ENCODE peak calls at places on chromosomes 5 and 9, in eight cellular contexts. C, O, B, A, U, Z, F and I are unnamed samples.
A peak's percentile ranks its signal among the peaks of the same experiment; 100 is the strongest.

GRCh38 chr5:29879401-29879800 is 1314.1 kb upstream of the CDH6 start:
- DNase-seq in U (no peak), F (no peak), C (no peak), Z (no peak), O (no peak), A (no peak), B (no peak), I (no peak)

GRCh38 chr5:137022043-137022442 is 477.1 kb downstream of the SPOCK1 start:
- DNase-seq in B (no peak), A (no peak), C (no peak), U (peak; percentile 48), Z (no peak), F (no peak), O (no peak), I (no peak)

GRCh38 chr5:2756211-2756746 is 4.8 kb upstream of the IRX2 start:
- DNase-seq in Z (no peak), U (peak; percentile 83), C (no peak), A (no peak), B (no peak), F (no peak), O (peak; percentile 75), I (no peak)

GRCh38 chr5:95900383-95900958 is 61.2 kb downstream of the ELL2 start:
- DNase-seq in A (no peak), U (peak; percentile 75), Z (peak; percentile 69), B (no peak), C (no peak), O (no peak), F (peak; percentile 36), I (peak; percentile 32)

GRCh38 chr9:132978451-132979087 is at the start of gene GFI1B:
- DNase-seq in A (no peak), U (no peak), O (no peak), Z (no peak), C (no peak), B (no peak), F (no peak), I (no peak)

GRCh38 chr5:132445930-132446329 is 44.6 kb downstream of the IRF1 start:
- DNase-seq in A (no peak), B (no peak), U (no peak), C (no peak), F (no peak), O (peak; percentile 17), Z (no peak), I (no peak)

GRCh38 chr5:56191646-56192045 is 41.5 kb downstream of the ANKRD55 start:
- DNase-seq in Z (no peak), C (no peak), B (no peak), U (no peak), O (no peak), A (no peak), F (no peak), I (no peak)

GRCh38 chr5:160479926-160480325 is 58.3 kb downstream of the PTTG1 start:
- DNase-seq in Z (peak; percentile 45), U (peak; percentile 83), O (peak; percentile 93), C (no peak), A (no peak), F (no peak), B (no peak), I (peak; percentile 67)

GRCh38 chr5:57302164-57302563 is 128.3 kb downstream of the GPBP1 start:
- DNase-seq in F (no peak), C (no peak), B (no peak), A (peak; percentile 36), U (peak; percentile 60), O (peak; percentile 61), Z (no peak), I (no peak)

GRCh38 chr5:144335561-144335960 is 164.9 kb downstream of the KCTD16 start:
- DNase-seq in U (no peak), C (no peak), B (no peak), O (no peak), A (no peak), F (no peak), Z (no peak), I (no peak)

GRCh38 chr9:68983008-68983411 is 30.9 kb downstream of the PRKACG start:
- DNase-seq in F (no peak), U (no peak), B (no peak), O (no peak), C (no peak), A (no peak), Z (no peak), I (no peak)

GRCh38 chr5:168356592-168356991 is 65.1 kb downstream of the WWC1 start:
- DNase-seq in B (no peak), F (no peak), U (no peak), O (no peak), C (no peak), A (no peak), Z (no peak), I (no peak)

GRCh38 chr9:124881138-124881743 is 19.3 kb downstream of the ARPC5L start:
- DNase-seq in U (no peak), Z (no peak), A (no peak), B (no peak), C (no peak), F (no peak), O (no peak), I (no peak)

GRCh38 chr5:149002761-149003689 is 59.8 kb downstream of the SH3TC2 start:
- DNase-seq in F (no peak), O (peak; percentile 95), A (no peak), B (no peak), U (peak; percentile 66), C (no peak), Z (no peak), I (no peak)